ENCODE peak calls at places on chromosomes 4 and X, in eight cellular contexts. F is fibroblast of pulmonary artery, J is tibial artery, C is testis, I is coronary artery, S is spleen, V is IMR-90, M is heart left ventricle. Y is an unnamed sample.

GRCh38 chr4:146235654-146236570 is 21.6 kb downstream of the REELD1 start:
- DNase-seq in F (no peak), J (peak; percentile 39), C (no peak), I (no peak), S (no peak), V (no peak), M (no peak), Y (no peak)

GRCh38 chr4:102574317-102574716 is 73.2 kb downstream of the NFKB1 start:
- DNase-seq in F (peak; percentile 64), J (no peak), C (no peak), I (no peak), S (no peak), V (peak; percentile 63), M (no peak), Y (no peak)

GRCh38 chr4:56655209-56655626 is 25.9 kb downstream of the HOPX start:
- DNase-seq in F (peak; percentile 23), J (no peak), C (peak; percentile 51), I (no peak), S (peak; percentile 78), V (peak; percentile 12), M (no peak), Y (no peak)

GRCh38 chr4:169583563-169583962 is 28.8 kb downstream of the NEK1 start:
- DNase-seq in F (peak; percentile 56), J (no peak), C (no peak), I (no peak), S (no peak), V (peak; percentile 71), M (no peak), Y (no peak)

GRCh38 chr4:92387459-92388069 is 83.8 kb downstream of the GRID2 start:
- DNase-seq in F (peak; percentile 77), J (no peak), C (peak; percentile 17), I (no peak), S (no peak), V (peak; percentile 53), M (no peak), Y (no peak)

GRCh38 chr4:139243448-139244365 is 36.3 kb downstream of the MGARP start:
- DNase-seq in F (peak; percentile 95), J (peak; percentile 64), C (no peak), I (no peak), S (no peak), V (peak; percentile 99), M (no peak), Y (no peak)

GRCh38 chr4:118351851-118352827 is 664 bp downstream of the PRSS12 start:
- DNase-seq in F (peak; percentile 13), J (no peak), C (peak; percentile 63), I (no peak), S (peak; percentile 74), V (peak; percentile 59), M (no peak), Y (peak; percentile 91)

GRCh38 chr4:170374770-170375169 is 285.0 kb upstream of the AADAT start:
- DNase-seq in F (peak; percentile 1), J (no peak), C (peak; percentile 38), I (no peak), S (no peak), V (no peak), M (no peak), Y (no peak)

GRCh38 chr4:84051728-84052127 is 447.4 kb downstream of the NKX6-1 start:
- DNase-seq in F (no peak), J (no peak), C (no peak), I (no peak), S (no peak), V (no peak), M (no peak), Y (no peak)

GRCh38 chr4:124868495-124868894 is 156.0 kb upstream of the ANKRD50 start:
- DNase-seq in F (peak; percentile 23), J (no peak), C (no peak), I (no peak), S (no peak), V (no peak), M (no peak), Y (no peak)

GRCh38 chr4:17707671-17708070 is 73.8 kb downstream of the FAM184B start:
- DNase-seq in F (no peak), J (no peak), C (no peak), I (no peak), S (no peak), V (no peak), M (no peak), Y (no peak)
- TF ChIP-seq CTCF in F (no peak), J (no peak), C (no peak), I (no peak), S (no peak), V (no peak), M (no peak), Y (no peak)

GRCh38 chrX:154029439-154029838 is 9.7 kb upstream of the IRAK1 start:
- DNase-seq in F (no peak), J (no peak), C (no peak), I (no peak), S (peak; percentile 74), V (no peak), M (no peak), Y (peak; percentile 59)
- TF ChIP-seq CTCF in F (no peak), J (no peak), C (no peak), I (no peak), S (no peak), V (no peak), M (no peak), Y (no peak)

DNA sequence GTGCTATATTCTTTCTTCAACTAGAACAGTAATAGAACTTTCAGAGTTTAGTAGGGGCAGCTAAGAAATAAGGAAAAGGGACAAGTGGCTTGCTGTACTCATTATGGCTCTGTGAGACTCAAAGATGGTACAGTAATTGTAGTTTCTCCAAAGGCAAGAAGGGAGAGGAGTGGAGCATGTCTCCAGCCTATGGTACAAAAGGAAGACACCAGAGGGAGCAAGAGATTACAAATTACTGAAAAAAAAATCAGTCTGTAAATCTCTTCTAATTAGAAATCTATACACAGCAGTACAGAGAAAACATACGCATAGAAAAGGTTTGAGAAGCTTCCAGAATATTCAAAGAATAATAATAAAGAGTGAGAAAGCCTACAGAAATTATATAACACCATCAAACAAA is 61.4 kb downstream of the KLHL4 start:
- DNase-seq in F (peak; percentile 36), J (no peak), C (no peak), I (no peak), S (no peak), V (no peak), M (no peak), Y (no peak)
- TF ChIP-seq CTCF in F (peak; percentile 34), J (no peak), C (peak; percentile 7), I (no peak), S (no peak), V (no peak), M (no peak), Y (peak; percentile 34)

DNA sequence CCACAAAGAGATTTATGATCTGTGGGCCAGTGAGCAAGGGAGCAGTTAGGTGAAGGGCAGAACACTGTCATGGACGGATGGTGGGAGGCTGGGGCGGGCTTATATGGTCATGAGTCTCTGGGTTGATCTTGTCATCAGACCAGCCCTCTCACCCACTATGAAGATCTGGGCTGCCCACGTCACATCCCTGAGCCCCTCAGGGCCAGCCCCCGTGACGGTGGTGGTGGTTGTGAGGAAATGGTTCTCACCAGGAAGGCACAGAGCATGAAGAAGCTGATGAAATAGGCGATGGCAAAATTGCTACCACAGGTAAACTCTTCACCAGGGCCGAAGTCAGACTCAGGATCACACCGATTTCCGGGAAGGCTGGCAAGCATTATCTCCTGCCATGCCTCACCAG is 11.1 kb upstream of the SYP start:
- DNase-seq in F (no peak), J (no peak), C (no peak), I (no peak), S (no peak), V (no peak), M (no peak), Y (peak; percentile 57)
- TF ChIP-seq CTCF in F (no peak), J (no peak), C (no peak), I (no peak), S (no peak), V (no peak), M (no peak), Y (no peak)

DNA sequence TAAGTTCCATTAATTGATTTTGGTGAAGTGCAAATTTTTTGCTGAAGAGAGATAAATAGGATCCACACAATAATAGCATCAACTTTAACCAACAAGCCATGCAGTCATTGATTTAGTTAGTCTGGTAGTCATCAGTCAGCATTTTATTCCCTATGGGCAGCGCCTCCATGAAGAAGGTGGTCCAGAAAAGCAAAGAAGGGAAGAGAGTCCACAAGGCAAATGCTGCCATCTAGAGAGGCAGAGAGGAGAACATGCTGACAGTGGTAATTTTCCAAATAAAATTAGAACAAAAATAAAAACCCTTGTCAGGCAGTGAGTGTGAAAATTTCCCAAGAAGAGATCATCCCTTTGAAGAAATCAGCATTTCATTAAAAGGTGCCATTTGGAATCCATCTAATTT is 366.7 kb upstream of the FAM241A start:
- DNase-seq in F (no peak), J (no peak), C (no peak), I (no peak), S (no peak), V (no peak), M (no peak), Y (no peak)
- TF ChIP-seq CTCF in F (no peak), J (no peak), C (no peak), I (no peak), S (no peak), V (no peak), M (no peak), Y (peak; percentile 61)

DNA sequence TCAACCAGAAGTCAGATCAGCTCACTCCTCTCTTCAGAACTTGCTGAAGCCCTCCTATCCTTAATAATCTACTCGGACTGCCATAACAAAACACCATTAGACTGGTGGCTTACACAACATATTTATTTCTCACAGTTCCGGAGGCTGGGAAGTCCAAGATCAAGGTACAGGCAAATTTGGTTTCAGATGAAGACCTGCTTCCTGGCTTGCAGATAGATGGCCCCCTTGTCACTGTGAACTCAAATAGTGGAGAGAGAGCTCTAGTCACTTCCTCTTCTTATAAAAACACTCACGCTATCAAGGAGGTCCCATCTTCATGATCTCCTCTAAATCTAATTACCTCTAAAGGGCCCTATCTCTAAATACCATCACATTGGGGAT is 125.1 kb downstream of the CAMK2D start:
- DNase-seq in F (no peak), J (no peak), C (no peak), I (no peak), S (no peak), V (no peak), M (no peak), Y (no peak)
- TF ChIP-seq CTCF in F (no peak), J (no peak), C (no peak), I (no peak), S (peak; percentile 42), V (no peak), M (no peak), Y (peak; percentile 9)